ENCODE peak calls at places on chromosomes 13 and 19, in nine cellular contexts. Y is T-helper 1 cell; K is stimulated activated CD4-positive, alpha-beta T cell treated with anti-CD3 and anti-CD28 coated beads, Interleukin-12 subunit alpha, Interleukin-12 subunit beta, amount 100 ng/mL, for 48 hours; X is activated T-cell treated with anti-CD3 and anti-CD28 coated beads for 1 hour; B is activated CD8-positive, alpha-beta memory T cell treated with anti-CD3 and anti-CD28 coated beads, Interleukin-2, amount 50 U/mL, for 48 hours; D is C1 segment of cervical spinal cord; N is T-helper 17 cell; A is lung; V is Panc1. L is an unnamed sample.

GRCh38 chr13:114071991-114072390 is 60.4 kb downstream of the RASA3 start:
- DNase-seq in B (no peak), D (no peak), K (no peak), X (no peak), A (no peak), Y (no peak), V (no peak), N (no peak), L (no peak)

GRCh38 chr13:99981115-99982020 is at the start of gene ZIC2:
- DNase-seq in A (no peak), N (no peak), Y (no peak), K (no peak), V (no peak), D (no peak), B (peak; percentile 68), X (no peak), L (no peak)

GRCh38 chr19:14096272-14096992 is 5.9 kb upstream of the SAMD1 start:
- DNase-seq in N (no peak), B (no peak), X (no peak), K (no peak), A (no peak), D (no peak), Y (no peak), V (no peak), L (no peak)

GRCh38 chr13:24050292-24050711 is 110.2 kb upstream of the SPATA13 start:
- DNase-seq in D (peak; percentile 23), K (no peak), A (peak; percentile 43), B (no peak), Y (no peak), X (no peak), N (no peak), V (no peak), L (no peak)

GRCh38 chr13:43783820-43784219 is 3.0 kb downstream of the ENOX1 start:
- DNase-seq in V (no peak), D (no peak), A (no peak), B (no peak), N (no peak), Y (no peak), K (no peak), X (no peak), L (no peak)

GRCh38 chr13:114050536-114051450 is 76.9 kb upstream of the C13orf46 start:
- DNase-seq in N (no peak), D (no peak), K (no peak), X (no peak), V (no peak), Y (no peak), A (no peak), B (no peak), L (no peak)

GRCh38 chr13:34335662-34336007 is 517.7 kb downstream of the RFC3 start:
- DNase-seq in X (no peak), V (no peak), K (no peak), B (no peak), D (no peak), N (no peak), A (no peak), Y (no peak), L (no peak)

GRCh38 chr19:43354305-43354627 is 780 bp downstream of the CD177 start:
- DNase-seq in K (no peak), N (no peak), A (no peak), B (no peak), X (no peak), D (no peak), V (no peak), Y (no peak), L (no peak)

GRCh38 chr13:99310382-99311031 is 3.3 kb upstream of the GPR183 start:
- DNase-seq in A (no peak), X (no peak), Y (no peak), V (no peak), D (no peak), N (no peak), K (no peak), B (no peak), L (no peak)